ENCODE peak calls at places on chromosomes 16 and 17, in ten cellular contexts. One of them, this sample, is unnamed.

GRCh38 chr17:74860999-74861553 is 1.4 kb upstream of the GRIN2C start:
- DNase-seq in neuronal stem cell: no peak
- DNase-seq in HCT116: no peak
- DNase-seq in mammary epithelial cell: no peak
- DNase-seq in IMR-90: no peak
- DNase-seq in fibroblast of lung: no peak
- DNase-seq in astrocyte: no peak
- DNase-seq in PC-9: no peak
- DNase-seq in H1: no peak
- DNase-seq in GM23248: no peak
- DNase-seq in this sample: no peak

GRCh38 chr17:62895650-62896301 is 70.3 kb upstream of the TANC2 start:
- DNase-seq in H1: no peak
- DNase-seq in PC-9: no peak
- DNase-seq in astrocyte: peak
- DNase-seq in neuronal stem cell: no peak
- DNase-seq in fibroblast of lung: no peak
- DNase-seq in GM23248: peak
- DNase-seq in IMR-90: peak
- DNase-seq in HCT116: no peak
- DNase-seq in mammary epithelial cell: peak
- DNase-seq in this sample: no peak

GRCh38 chr16:56683424-56684162 is 1.3 kb downstream of the MT1X start:
- DNase-seq in HCT116: no peak
- DNase-seq in neuronal stem cell: no peak
- DNase-seq in fibroblast of lung: no peak
- DNase-seq in mammary epithelial cell: no peak
- DNase-seq in astrocyte: no peak
- DNase-seq in GM23248: no peak
- DNase-seq in IMR-90: no peak
- DNase-seq in H1: no peak
- DNase-seq in PC-9: no peak
- DNase-seq in this sample: no peak

GRCh38 chr16:84086357-84086756 is 30.4 kb downstream of the MBTPS1 start:
- DNase-seq in IMR-90: no peak
- DNase-seq in PC-9: no peak
- DNase-seq in fibroblast of lung: no peak
- DNase-seq in mammary epithelial cell: no peak
- DNase-seq in neuronal stem cell: no peak
- DNase-seq in astrocyte: no peak
- DNase-seq in GM23248: no peak
- DNase-seq in HCT116: no peak
- DNase-seq in H1: no peak
- DNase-seq in this sample: no peak

GRCh38 chr16:50304467-50305440 is 38.4 kb downstream of the ADCY7 start:
- DNase-seq in PC-9: no peak
- DNase-seq in GM23248: no peak
- DNase-seq in HCT116: no peak
- DNase-seq in IMR-90: no peak
- DNase-seq in H1: no peak
- DNase-seq in astrocyte: no peak
- DNase-seq in fibroblast of lung: no peak
- DNase-seq in mammary epithelial cell: no peak
- DNase-seq in neuronal stem cell: no peak
- DNase-seq in this sample: no peak

GRCh38 chr17:77649717-77650211 is 308.7 kb upstream of the TNRC6C start:
- DNase-seq in HCT116: peak
- DNase-seq in astrocyte: peak
- DNase-seq in neuronal stem cell: no peak
- DNase-seq in PC-9: no peak
- DNase-seq in IMR-90: no peak
- DNase-seq in mammary epithelial cell: peak
- DNase-seq in fibroblast of lung: peak
- DNase-seq in H1: no peak
- DNase-seq in GM23248: peak
- DNase-seq in this sample: no peak

GRCh38 chr17:58344791-58345157 is 7.2 kb downstream of the SUPT4H1 start:
- DNase-seq in HCT116: no peak
- DNase-seq in fibroblast of lung: no peak
- DNase-seq in GM23248: no peak
- DNase-seq in mammary epithelial cell: no peak
- DNase-seq in IMR-90: no peak
- DNase-seq in H1: no peak
- DNase-seq in astrocyte: no peak
- DNase-seq in neuronal stem cell: no peak
- DNase-seq in PC-9: no peak
- DNase-seq in this sample: no peak

GRCh38 chr16:84950906-84951305 is 60.4 kb downstream of the ZDHHC7 start:
- DNase-seq in GM23248: peak
- DNase-seq in neuronal stem cell: no peak
- DNase-seq in H1: no peak
- DNase-seq in mammary epithelial cell: no peak
- DNase-seq in IMR-90: no peak
- DNase-seq in PC-9: peak
- DNase-seq in astrocyte: no peak
- DNase-seq in HCT116: no peak
- DNase-seq in fibroblast of lung: no peak
- DNase-seq in this sample: no peak

GRCh38 chr16:15952265-15952711 is 2.9 kb downstream of the ABCC1 start:
- DNase-seq in H1: no peak
- DNase-seq in mammary epithelial cell: no peak
- DNase-seq in neuronal stem cell: no peak
- DNase-seq in fibroblast of lung: no peak
- DNase-seq in HCT116: no peak
- DNase-seq in PC-9: no peak
- DNase-seq in IMR-90: no peak
- DNase-seq in GM23248: peak
- DNase-seq in astrocyte: peak
- DNase-seq in this sample: no peak

DNA sequence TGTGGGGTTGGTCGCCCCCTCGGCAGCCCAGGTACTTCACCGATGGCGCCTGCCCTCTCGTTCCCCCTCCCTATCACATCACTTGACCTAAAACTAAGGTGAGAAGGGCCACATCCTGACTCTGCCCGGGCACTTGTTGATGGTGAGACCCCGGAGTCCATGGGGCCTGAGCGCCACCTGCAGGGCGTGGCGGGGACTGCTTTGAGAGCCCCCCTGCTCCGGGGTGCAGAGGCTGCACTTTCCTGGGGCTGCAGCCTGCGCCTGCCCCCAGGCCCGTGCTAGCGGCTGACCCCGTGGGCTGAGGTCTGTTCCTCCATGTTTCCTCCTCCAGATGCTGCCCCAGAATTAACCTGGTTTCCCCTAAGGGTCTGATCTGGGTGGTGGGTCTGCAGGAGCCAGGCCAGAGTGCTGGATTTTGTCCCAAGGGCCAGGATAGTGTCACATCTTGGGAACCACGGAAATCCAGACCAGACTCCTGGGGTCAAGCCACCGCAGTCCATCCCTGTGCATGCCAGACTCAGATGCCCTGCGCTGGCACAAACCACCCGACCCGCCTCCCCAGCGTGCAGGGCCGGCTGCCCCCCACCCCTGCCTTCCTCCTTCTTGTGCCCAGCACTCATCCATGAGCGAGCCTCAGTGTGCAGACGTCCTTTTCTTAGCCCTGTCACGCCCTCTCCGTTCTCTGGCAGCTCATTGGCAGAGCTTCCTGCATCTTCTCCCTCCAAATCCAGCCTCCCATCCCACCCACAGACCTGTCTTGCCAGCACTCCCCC is 2.7 kb downstream of the NDUFAF8 start:
- DNase-seq in GM23248: peak
- DNase-seq in IMR-90: peak
- DNase-seq in H1: peak
- DNase-seq in neuronal stem cell: peak
- DNase-seq in HCT116: no peak
- DNase-seq in astrocyte: no peak
- DNase-seq in fibroblast of lung: peak
- DNase-seq in PC-9: no peak
- DNase-seq in mammary epithelial cell: no peak
- DNase-seq in this sample: peak
- H3K4me3 ChIP-seq in GM23248: no peak
- H3K4me3 ChIP-seq in IMR-90: no peak
- H3K4me3 ChIP-seq in H1: no peak
- H3K4me3 ChIP-seq in neuronal stem cell: no peak
- H3K4me3 ChIP-seq in HCT116: no peak
- H3K4me3 ChIP-seq in astrocyte: no peak
- H3K4me3 ChIP-seq in fibroblast of lung: no peak
- H3K4me3 ChIP-seq in PC-9: no peak
- H3K4me3 ChIP-seq in mammary epithelial cell: no peak
- H3K4me3 ChIP-seq in this sample: no peak

DNA sequence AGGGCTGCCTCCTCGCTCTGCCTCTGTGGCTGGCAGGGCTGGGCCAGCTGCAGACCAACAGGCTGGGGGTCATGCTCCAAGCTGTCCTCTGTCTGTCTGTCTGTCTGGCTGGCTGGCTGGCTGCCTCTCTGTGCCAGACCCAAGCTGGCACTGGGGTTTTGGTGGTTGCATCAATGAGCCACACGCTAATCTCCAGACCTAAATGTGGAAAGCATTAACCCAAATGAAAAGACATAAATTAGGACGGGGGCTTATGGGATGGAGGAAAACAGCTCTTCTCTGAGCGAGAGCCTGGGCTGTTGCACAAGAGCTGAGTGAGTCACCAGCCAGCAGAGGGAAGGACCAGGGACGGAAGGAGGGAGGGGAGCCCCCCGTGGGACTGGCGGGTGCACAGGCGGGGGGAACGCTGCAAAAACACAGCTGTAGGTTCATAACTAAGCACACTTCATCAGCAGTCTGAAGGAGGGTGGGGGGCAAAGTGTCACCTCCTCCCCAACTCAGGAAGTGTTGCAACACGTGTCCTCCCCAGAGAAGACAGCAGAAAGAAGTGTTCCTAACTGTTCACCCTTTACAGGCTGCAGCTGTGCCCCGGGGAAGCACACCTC is 83.4 kb downstream of the GAS7 start:
- DNase-seq in HCT116: no peak
- DNase-seq in H1: no peak
- DNase-seq in GM23248: peak
- DNase-seq in IMR-90: peak
- DNase-seq in astrocyte: peak
- DNase-seq in mammary epithelial cell: peak
- DNase-seq in fibroblast of lung: peak
- DNase-seq in PC-9: no peak
- DNase-seq in neuronal stem cell: no peak
- DNase-seq in this sample: peak
- H2AFZ ChIP-seq in HCT116: peak
- H2AFZ ChIP-seq in H1: no peak
- H2AFZ ChIP-seq in GM23248: no peak
- H2AFZ ChIP-seq in IMR-90: peak
- H2AFZ ChIP-seq in astrocyte: peak
- H2AFZ ChIP-seq in mammary epithelial cell: peak
- H2AFZ ChIP-seq in fibroblast of lung: peak
- H2AFZ ChIP-seq in PC-9: no peak
- H2AFZ ChIP-seq in neuronal stem cell: no peak
- H2AFZ ChIP-seq in this sample: no peak

GRCh38 chr16:68473358-68474064 is 25.2 kb upstream of the SMPD3 start:
- DNase-seq in IMR-90: no peak
- DNase-seq in astrocyte: no peak
- DNase-seq in neuronal stem cell: no peak
- DNase-seq in H1: no peak
- DNase-seq in fibroblast of lung: no peak
- DNase-seq in PC-9: no peak
- DNase-seq in GM23248: no peak
- DNase-seq in mammary epithelial cell: no peak
- DNase-seq in HCT116: no peak
- DNase-seq in this sample: no peak

GRCh38 chr16:68469728-68470460 is 21.6 kb upstream of the SMPD3 start:
- DNase-seq in mammary epithelial cell: no peak
- DNase-seq in neuronal stem cell: no peak
- DNase-seq in GM23248: no peak
- DNase-seq in IMR-90: no peak
- DNase-seq in HCT116: no peak
- DNase-seq in astrocyte: no peak
- DNase-seq in PC-9: no peak
- DNase-seq in H1: no peak
- DNase-seq in fibroblast of lung: peak
- DNase-seq in this sample: no peak

GRCh38 chr16:68472581-68472980 is 24.3 kb upstream of the SMPD3 start:
- DNase-seq in astrocyte: no peak
- DNase-seq in mammary epithelial cell: no peak
- DNase-seq in neuronal stem cell: no peak
- DNase-seq in GM23248: no peak
- DNase-seq in PC-9: no peak
- DNase-seq in HCT116: no peak
- DNase-seq in H1: no peak
- DNase-seq in fibroblast of lung: no peak
- DNase-seq in IMR-90: no peak
- DNase-seq in this sample: no peak

GRCh38 chr16:68468849-68469248 is 20.5 kb upstream of the SMPD3 start:
- DNase-seq in PC-9: peak
- DNase-seq in GM23248: no peak
- DNase-seq in H1: no peak
- DNase-seq in IMR-90: no peak
- DNase-seq in mammary epithelial cell: no peak
- DNase-seq in neuronal stem cell: no peak
- DNase-seq in fibroblast of lung: no peak
- DNase-seq in astrocyte: no peak
- DNase-seq in HCT116: no peak
- DNase-seq in this sample: no peak

GRCh38 chr16:68470461-68471150 is 22.3 kb upstream of the SMPD3 start:
- DNase-seq in neuronal stem cell: no peak
- DNase-seq in mammary epithelial cell: no peak
- DNase-seq in GM23248: no peak
- DNase-seq in PC-9: no peak
- DNase-seq in H1: no peak
- DNase-seq in astrocyte: no peak
- DNase-seq in HCT116: no peak
- DNase-seq in IMR-90: no peak
- DNase-seq in fibroblast of lung: no peak
- DNase-seq in this sample: no peak
- H3K4me3 ChIP-seq in neuronal stem cell: no peak
- H3K4me3 ChIP-seq in mammary epithelial cell: no peak
- H3K4me3 ChIP-seq in GM23248: no peak
- H3K4me3 ChIP-seq in PC-9: no peak
- H3K4me3 ChIP-seq in H1: no peak
- H3K4me3 ChIP-seq in astrocyte: no peak
- H3K4me3 ChIP-seq in HCT116: no peak
- H3K4me3 ChIP-seq in IMR-90: no peak
- H3K4me3 ChIP-seq in fibroblast of lung: no peak
- H3K4me3 ChIP-seq in this sample: no peak

DNA sequence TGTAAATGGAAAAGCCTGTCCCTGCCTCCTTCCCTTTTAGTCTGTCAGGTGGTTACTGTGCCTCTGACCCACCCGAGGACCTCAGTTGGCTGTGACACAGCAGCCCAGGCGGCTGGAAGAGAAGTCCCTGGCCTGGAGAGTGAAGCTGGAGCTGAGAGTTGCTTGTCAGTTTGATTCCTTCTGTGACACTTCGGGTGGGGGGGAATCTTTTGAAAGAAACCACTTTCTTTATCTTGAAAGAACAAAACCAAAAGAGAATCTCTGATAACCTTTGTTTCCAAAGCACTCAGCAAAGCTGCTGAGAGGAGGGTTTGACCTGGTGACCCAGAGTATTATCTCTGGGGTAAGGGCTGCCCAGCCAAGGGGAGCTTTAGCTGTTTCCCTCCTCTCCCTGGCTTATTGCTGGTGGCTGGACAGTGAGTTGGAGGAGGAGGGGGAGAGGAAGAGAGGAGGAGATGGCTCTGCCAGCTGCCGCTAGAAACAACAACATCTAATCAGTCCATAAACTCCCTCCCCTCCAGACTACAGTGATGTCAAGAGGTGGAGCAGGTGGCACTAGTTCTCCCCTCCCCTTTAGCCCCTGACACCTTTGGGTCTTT is 34.0 kb downstream of the YPEL2 start:
- DNase-seq in astrocyte: no peak
- DNase-seq in H1: no peak
- DNase-seq in fibroblast of lung: no peak
- DNase-seq in IMR-90: no peak
- DNase-seq in HCT116: no peak
- DNase-seq in PC-9: no peak
- DNase-seq in mammary epithelial cell: no peak
- DNase-seq in neuronal stem cell: peak
- DNase-seq in GM23248: no peak
- DNase-seq in this sample: peak
- H2AFZ ChIP-seq in astrocyte: no peak
- H2AFZ ChIP-seq in H1: no peak
- H2AFZ ChIP-seq in fibroblast of lung: no peak
- H2AFZ ChIP-seq in IMR-90: no peak
- H2AFZ ChIP-seq in HCT116: no peak
- H2AFZ ChIP-seq in PC-9: no peak
- H2AFZ ChIP-seq in mammary epithelial cell: no peak
- H2AFZ ChIP-seq in neuronal stem cell: no peak
- H2AFZ ChIP-seq in GM23248: no peak
- H2AFZ ChIP-seq in this sample: no peak

This sample was measured in hepatocyte.